ENCODE peak calls at places on chromosomes 3 and 15, in four cellular contexts. One of them, this sample, is unnamed.

GRCh38 chr3:190911382-190911781 is 48.9 kb upstream of the GMNC start:
- DNase-seq in H9: no peak
- DNase-seq in mesendoderm: peak
- DNase-seq in neuronal stem cell: peak
- DNase-seq in this sample: no peak

GRCh38 chr15:33154366-33155166 is 39.9 kb downstream of the FMN1 start:
- DNase-seq in neuronal stem cell: no peak
- DNase-seq in H9: no peak
- DNase-seq in mesendoderm: no peak
- DNase-seq in this sample: peak

GRCh38 chr3:11641683-11642407 is 1.9 kb downstream of the VGLL4 start:
- DNase-seq in H9: no peak
- DNase-seq in neuronal stem cell: no peak
- DNase-seq in mesendoderm: peak
- DNase-seq in this sample: peak

GRCh38 chr3:127970966-127971592 is 56.0 kb downstream of the KBTBD12 start:
- DNase-seq in neuronal stem cell: peak
- DNase-seq in H9: peak
- DNase-seq in mesendoderm: peak
- DNase-seq in this sample: peak

GRCh38 chr3:49656541-49657112 is 17.5 kb upstream of the APEH start:
- DNase-seq in H9: no peak
- DNase-seq in neuronal stem cell: no peak
- DNase-seq in mesendoderm: no peak
- DNase-seq in this sample: no peak

GRCh38 chr3:12024959-12025570 is 20.9 kb downstream of the SYN2 start:
- DNase-seq in mesendoderm: peak
- DNase-seq in neuronal stem cell: no peak
- DNase-seq in H9: no peak
- DNase-seq in this sample: no peak

GRCh38 chr15:74837482-74837881 is 5.5 kb downstream of the ULK3 start:
- DNase-seq in neuronal stem cell: no peak
- DNase-seq in mesendoderm: no peak
- DNase-seq in H9: no peak
- DNase-seq in this sample: no peak

GRCh38 chr15:41888662-41889253 is 5.1 kb downstream of the SPTBN5 start:
- DNase-seq in mesendoderm: no peak
- DNase-seq in neuronal stem cell: no peak
- DNase-seq in H9: no peak
- DNase-seq in this sample: no peak

GRCh38 chr3:27577504-27577903 is 93.3 kb upstream of the SLC4A7 start:
- DNase-seq in H9: no peak
- DNase-seq in neuronal stem cell: no peak
- DNase-seq in mesendoderm: no peak
- DNase-seq in this sample: no peak

GRCh38 chr3:58008140-58009025 is at the start of gene FLNB:
- DNase-seq in mesendoderm: peak
- DNase-seq in neuronal stem cell: peak
- DNase-seq in H9: peak
- DNase-seq in this sample: peak

GRCh38 chr3:46314517-46314916 is 39.4 kb upstream of the CCR2 start:
- DNase-seq in neuronal stem cell: no peak
- DNase-seq in H9: no peak
- DNase-seq in mesendoderm: no peak
- DNase-seq in this sample: no peak

GRCh38 chr3:98650966-98651765 is 57.8 kb upstream of the CPOX start:
- DNase-seq in H9: no peak
- DNase-seq in neuronal stem cell: no peak
- DNase-seq in mesendoderm: no peak
- DNase-seq in this sample: no peak

GRCh38 chr3:191330309-191330712 is at the start of gene UTS2B:
- DNase-seq in neuronal stem cell: no peak
- DNase-seq in H9: no peak
- DNase-seq in mesendoderm: peak
- DNase-seq in this sample: peak

GRCh38 chr3:114527036-114527644 is 233.3 kb downstream of the TIGIT start:
- DNase-seq in mesendoderm: no peak
- DNase-seq in H9: no peak
- DNase-seq in neuronal stem cell: no peak
- DNase-seq in this sample: peak

GRCh38 chr3:15889936-15890335 is 92.2 kb upstream of the ANKRD28 start:
- DNase-seq in mesendoderm: no peak
- DNase-seq in neuronal stem cell: no peak
- DNase-seq in H9: no peak
- DNase-seq in this sample: no peak

GRCh38 chr15:31295660-31296059 is 31.0 kb upstream of the KLF13 start:
- DNase-seq in mesendoderm: no peak
- DNase-seq in neuronal stem cell: no peak
- DNase-seq in H9: no peak
- DNase-seq in this sample: no peak

GRCh38 chr3:71142440-71143161 is 440.9 kb downstream of the FOXP1 start:
- DNase-seq in H9: peak
- DNase-seq in mesendoderm: peak
- DNase-seq in neuronal stem cell: no peak
- DNase-seq in this sample: peak

GRCh38 chr3:5583920-5584319 is 396.4 kb downstream of the EDEM1 start:
- DNase-seq in mesendoderm: no peak
- DNase-seq in neuronal stem cell: no peak
- DNase-seq in H9: no peak
- DNase-seq in this sample: no peak

GRCh38 chr15:90053685-90054466 is 48.4 kb downstream of the IDH2 start:
- DNase-seq in neuronal stem cell: no peak
- DNase-seq in mesendoderm: no peak
- DNase-seq in H9: no peak
- DNase-seq in this sample: no peak

GRCh38 chr3:37590328-37591079 is 271.2 kb upstream of the CTDSPL start:
- DNase-seq in neuronal stem cell: no peak
- DNase-seq in mesendoderm: peak
- DNase-seq in H9: no peak
- DNase-seq in this sample: no peak

GRCh38 chr15:97101572-97101971 is 771.1 kb downstream of the NR2F2 start:
- DNase-seq in mesendoderm: no peak
- DNase-seq in neuronal stem cell: no peak
- DNase-seq in H9: no peak
- DNase-seq in this sample: no peak

GRCh38 chr3:59367150-59367549 is 317.3 kb upstream of the CFAP20DC start:
- DNase-seq in H9: no peak
- DNase-seq in mesendoderm: peak
- DNase-seq in neuronal stem cell: no peak
- DNase-seq in this sample: peak

GRCh38 chr15:40353697-40354096 is 2.9 kb downstream of the PHGR1 start:
- DNase-seq in neuronal stem cell: no peak
- DNase-seq in mesendoderm: no peak
- DNase-seq in H9: no peak
- DNase-seq in this sample: no peak

GRCh38 chr15:97728791-97729190 is 231.7 kb upstream of the ARRDC4 start:
- DNase-seq in neuronal stem cell: peak
- DNase-seq in H9: no peak
- DNase-seq in mesendoderm: no peak
- DNase-seq in this sample: no peak

GRCh38 chr15:72516734-72517133 is 42.6 kb downstream of the ARIH1 start:
- DNase-seq in mesendoderm: no peak
- DNase-seq in H9: no peak
- DNase-seq in neuronal stem cell: no peak
- DNase-seq in this sample: no peak

GRCh38 chr3:175187586-175187985 is 328.5 kb downstream of the NAALADL2 start:
- DNase-seq in H9: no peak
- DNase-seq in neuronal stem cell: no peak
- DNase-seq in mesendoderm: no peak
- DNase-seq in this sample: peak

GRCh38 chr15:55526559-55527036 is 18.6 kb upstream of the DNAAF4 start:
- DNase-seq in mesendoderm: peak
- DNase-seq in neuronal stem cell: no peak
- DNase-seq in H9: peak
- DNase-seq in this sample: peak

GRCh38 chr15:81858136-81858535 is 187.7 kb downstream of the MEX3B start:
- DNase-seq in neuronal stem cell: no peak
- DNase-seq in H9: no peak
- DNase-seq in mesendoderm: no peak
- DNase-seq in this sample: no peak

GRCh38 chr3:150736316-150736719 is 26.7 kb downstream of the SIAH2 start:
- DNase-seq in neuronal stem cell: no peak
- DNase-seq in mesendoderm: peak
- DNase-seq in H9: peak
- DNase-seq in this sample: no peak

GRCh38 chr3:132660745-132661067 is 577 bp downstream of the UBA5 start:
- DNase-seq in H9: no peak
- DNase-seq in neuronal stem cell: no peak
- DNase-seq in mesendoderm: no peak
- DNase-seq in this sample: peak

GRCh38 chr3:175336406-175337133 is 477.4 kb downstream of the NAALADL2 start:
- DNase-seq in mesendoderm: no peak
- DNase-seq in neuronal stem cell: no peak
- DNase-seq in H9: no peak
- DNase-seq in this sample: no peak

GRCh38 chr3:42097166-42097946 is 6.2 kb downstream of the TRAK1 start:
- DNase-seq in mesendoderm: no peak
- DNase-seq in H9: no peak
- DNase-seq in neuronal stem cell: no peak
- DNase-seq in this sample: peak

GRCh38 chr3:161149529-161149928 is 44.4 kb upstream of the B3GALNT1 start:
- DNase-seq in H9: no peak
- DNase-seq in mesendoderm: peak
- DNase-seq in neuronal stem cell: no peak
- DNase-seq in this sample: no peak

DNA sequence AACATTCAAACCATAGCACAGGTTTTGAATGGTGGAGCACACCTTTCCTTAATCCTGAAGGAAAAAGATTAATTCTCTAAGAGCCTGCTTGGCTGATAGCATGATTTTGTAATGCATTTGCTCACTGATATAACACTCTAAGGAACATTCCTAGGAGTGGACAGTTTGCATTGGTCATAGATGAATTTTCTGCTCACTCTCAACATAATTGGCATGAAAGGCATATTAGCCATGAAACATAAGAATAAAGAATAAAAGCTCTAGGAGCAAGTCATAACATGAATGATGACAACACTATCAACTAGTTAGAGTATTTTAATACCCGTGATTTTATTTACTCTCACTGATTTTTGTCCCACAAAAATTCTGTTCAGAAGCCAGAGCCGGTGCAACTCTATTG is 34.3 kb upstream of the LRTM1 start:
- DNase-seq in mesendoderm: no peak
- DNase-seq in neuronal stem cell: no peak
- DNase-seq in H9: no peak
- DNase-seq in this sample: no peak
- H2BK5ac ChIP-seq in mesendoderm: peak
- H2BK5ac ChIP-seq in neuronal stem cell: no peak
- H2BK5ac ChIP-seq in H9: no peak
- H2BK5ac ChIP-seq in this sample: no peak

DNA sequence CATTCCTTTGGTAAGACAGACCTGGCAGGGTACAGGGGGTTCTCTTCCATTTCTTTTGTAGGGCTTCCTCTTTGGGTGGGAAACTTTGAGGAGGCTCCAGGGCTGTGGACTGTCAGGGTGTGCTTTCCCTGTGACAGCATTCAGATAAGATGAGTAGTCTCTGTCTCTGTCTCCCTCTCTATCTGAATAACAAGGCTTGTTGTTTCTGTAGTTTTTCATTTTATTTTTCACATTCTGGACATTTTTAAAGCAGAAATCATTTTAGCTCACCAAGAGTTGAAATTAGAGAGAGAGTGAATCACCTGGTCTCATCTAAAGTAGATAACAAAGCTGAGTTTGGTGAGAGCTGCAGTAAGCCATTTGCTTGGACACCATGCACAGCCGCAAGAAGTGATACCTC is 100.8 kb upstream of the TPM1 start:
- DNase-seq in H9: no peak
- DNase-seq in mesendoderm: no peak
- DNase-seq in neuronal stem cell: no peak
- DNase-seq in this sample: peak
- H2BK5ac ChIP-seq in H9: no peak
- H2BK5ac ChIP-seq in mesendoderm: no peak
- H2BK5ac ChIP-seq in neuronal stem cell: peak
- H2BK5ac ChIP-seq in this sample: peak

GRCh38 chr3:184570035-184570434 is 8.4 kb downstream of the EPHB3 start:
- DNase-seq in H9: no peak
- DNase-seq in mesendoderm: no peak
- DNase-seq in neuronal stem cell: no peak
- DNase-seq in this sample: no peak
- H2BK5ac ChIP-seq in H9: no peak
- H2BK5ac ChIP-seq in mesendoderm: no peak
- H2BK5ac ChIP-seq in neuronal stem cell: no peak
- H2BK5ac ChIP-seq in this sample: no peak

DNA sequence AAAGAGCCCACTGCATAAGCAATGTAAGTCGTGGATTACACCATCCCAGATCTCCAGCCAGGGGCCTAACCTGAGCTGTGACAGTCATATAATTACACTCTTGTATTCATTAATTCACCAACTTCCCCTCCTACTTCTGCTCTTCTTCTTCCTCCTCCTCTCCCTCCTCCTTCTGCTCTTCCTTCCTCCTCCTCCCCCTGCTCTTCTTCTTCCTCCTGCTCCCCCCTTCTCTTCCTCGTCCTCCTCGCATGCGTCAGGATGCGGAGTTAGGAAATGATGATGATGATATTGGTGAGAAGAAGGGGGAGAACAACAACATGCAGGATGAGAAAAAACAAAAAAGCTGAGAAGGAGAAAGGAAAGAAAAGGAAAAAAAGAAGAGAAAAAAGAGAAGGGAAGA is 46.2 kb downstream of the HES1 start:
- DNase-seq in H9: no peak
- DNase-seq in mesendoderm: peak
- DNase-seq in neuronal stem cell: no peak
- DNase-seq in this sample: no peak
- H2BK5ac ChIP-seq in H9: no peak
- H2BK5ac ChIP-seq in mesendoderm: no peak
- H2BK5ac ChIP-seq in neuronal stem cell: no peak
- H2BK5ac ChIP-seq in this sample: no peak